ENCODE peak calls at places on chromosomes 12 and 14, in seven cellular contexts. C, T, Q, G, R, B and D are unnamed samples.

GRCh38 chr12:22981711-22982110 is 356.7 kb downstream of the ETNK1 start:
- DNase-seq in C (no peak), T (peak; percentile 13), Q (no peak), G (peak; percentile 51), R (no peak), B (peak; percentile 5), D (peak; percentile 38)

GRCh38 chr12:1796515-1797010 is 23.8 kb upstream of the LRTM2 start:
- DNase-seq in C (no peak), T (no peak), Q (peak; percentile 51), G (peak; percentile 50), R (peak; percentile 61), B (no peak), D (no peak)

GRCh38 chr12:1309610-1310009 is 284.8 kb downstream of the FBXL14 start:
- DNase-seq in C (no peak), T (no peak), Q (no peak), G (no peak), R (no peak), B (no peak), D (no peak)

GRCh38 chr14:106518054-106518943 is 991.9 kb downstream of the TMEM121 start:
- DNase-seq in C (no peak), T (peak; percentile 40), Q (no peak), G (no peak), R (no peak), B (no peak), D (no peak)

GRCh38 chr14:72292689-72293024 is 360.4 kb downstream of the RGS6 start:
- DNase-seq in C (no peak), T (no peak), Q (no peak), G (no peak), R (no peak), B (no peak), D (no peak)

GRCh38 chr12:53700567-53700966 is 24.7 kb upstream of the ATP5MC2 start:
- DNase-seq in C (no peak), T (no peak), Q (no peak), G (no peak), R (no peak), B (no peak), D (no peak)

GRCh38 chr14:104827173-104828055 is 26.5 kb downstream of the ZBTB42 start:
- DNase-seq in C (peak; percentile 66), T (peak; percentile 74), Q (peak; percentile 94), G (peak; percentile 96), R (peak; percentile 89), B (peak; percentile 77), D (peak; percentile 32)

GRCh38 chr12:113684053-113684907 is 212.6 kb upstream of the LHX5 start:
- DNase-seq in C (no peak), T (no peak), Q (peak; percentile 66), G (peak; percentile 11), R (no peak), B (no peak), D (peak; percentile 33)

GRCh38 chr12:14995583-14996425 is 23.0 kb downstream of the PDE6H start:
- DNase-seq in C (peak; percentile 24), T (peak; percentile 77), Q (no peak), G (peak; percentile 40), R (no peak), B (peak; percentile 76), D (peak; percentile 79)

GRCh38 chr12:82437744-82438143 is 79.4 kb downstream of the METTL25 start:
- DNase-seq in C (no peak), T (no peak), Q (no peak), G (no peak), R (no peak), B (no peak), D (no peak)

GRCh38 chr12:9869307-9870161 is at the start of gene CLEC2B:
- DNase-seq in C (no peak), T (peak; percentile 23), Q (no peak), G (no peak), R (no peak), B (peak; percentile 94), D (peak; percentile 85)

DNA sequence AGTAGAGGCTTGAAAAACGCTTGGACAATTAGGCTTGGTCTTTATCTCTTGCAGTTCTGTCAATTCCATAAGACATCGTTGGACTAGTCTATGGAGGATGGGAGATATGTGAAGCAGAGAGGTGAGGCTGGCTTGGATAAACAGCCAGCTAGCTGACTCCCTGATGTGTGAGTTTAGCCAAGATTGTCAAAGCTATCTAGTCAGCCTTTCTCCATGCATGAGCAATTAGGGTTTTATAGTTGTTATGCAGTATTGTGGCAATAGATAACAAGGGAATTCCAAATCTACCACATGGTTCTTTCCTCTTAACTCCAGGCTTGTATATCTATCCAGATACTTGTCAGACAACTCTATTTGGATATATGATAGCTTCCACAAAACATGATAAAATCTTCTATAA is 153.6 kb upstream of the NRXN3 start:
- DNase-seq in C (no peak), T (no peak), Q (no peak), G (no peak), R (no peak), B (no peak), D (no peak)
- H4K8ac ChIP-seq in C (no peak overlapping the region), T (no peak overlapping the region), Q (no peak overlapping the region), G (no peak overlapping the region), R (no peak overlapping the region), B (no peak overlapping the region), D (no peak overlapping the region)

DNA sequence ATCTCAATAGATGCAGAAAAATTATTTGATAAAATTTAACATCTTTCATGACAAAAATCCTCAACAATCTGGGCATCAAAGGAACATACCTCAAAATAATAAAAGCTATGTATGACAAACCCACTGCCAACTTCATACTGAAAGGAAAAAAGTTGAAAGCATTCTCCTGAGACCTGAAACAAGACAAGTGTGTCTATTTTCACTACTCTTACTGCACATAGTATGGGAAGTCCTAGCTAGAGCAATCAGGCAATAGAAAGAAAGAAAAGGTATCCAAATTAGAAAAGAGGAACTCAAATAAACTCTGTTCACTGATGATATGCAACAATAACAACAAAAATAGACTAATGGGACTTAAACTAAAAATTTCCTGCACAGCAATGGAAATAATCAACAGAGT is 90.1 kb downstream of the SLCO1B1 start:
- DNase-seq in C (no peak), T (no peak), Q (no peak), G (no peak), R (no peak), B (no peak), D (no peak)
- H4K8ac ChIP-seq in C (no peak overlapping the region), T (no peak overlapping the region), Q (no peak overlapping the region), G (no peak overlapping the region), R (no peak overlapping the region), B (no peak overlapping the region), D (no peak overlapping the region)

GRCh38 chr14:60563113-60563512 is 54.2 kb downstream of the SIX6 start:
- DNase-seq in C (no peak), T (no peak), Q (no peak), G (no peak), R (no peak), B (no peak), D (peak; percentile 74)
- H4K8ac ChIP-seq in C (no peak overlapping the region), T (no peak overlapping the region), Q (no peak overlapping the region), G (no peak overlapping the region), R (no peak overlapping the region), B (no peak overlapping the region), D (no peak overlapping the region)

GRCh38 chr12:58249610-58250009 is 308.2 kb downstream of the ATP23 start:
- DNase-seq in C (no peak), T (no peak), Q (no peak), G (peak; percentile 70), R (no peak), B (no peak), D (no peak)
- H4K8ac ChIP-seq in C (no peak overlapping the region), T (no peak overlapping the region), Q (no peak overlapping the region), G (no peak overlapping the region), R (no peak overlapping the region), B (no peak overlapping the region), D (no peak overlapping the region)

DNA sequence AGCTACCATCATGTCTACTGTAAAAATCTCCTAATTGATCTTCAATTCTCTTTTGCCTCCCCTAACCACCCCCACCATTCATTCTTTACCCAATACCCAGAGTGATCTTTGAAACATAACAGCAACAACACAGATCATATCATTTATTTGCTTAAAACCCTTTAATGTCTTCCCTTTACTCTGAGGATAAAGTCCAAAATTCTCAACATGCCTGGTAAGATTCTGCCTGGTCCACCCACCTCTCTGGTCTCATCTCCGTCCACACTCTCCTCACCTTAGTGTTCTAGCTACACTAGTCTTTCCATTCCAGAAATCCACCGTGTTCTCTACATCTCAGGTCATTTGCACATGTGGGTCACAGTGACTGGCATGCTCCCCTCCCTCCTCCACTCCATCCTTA is 27.7 kb downstream of the SLC38A4 start:
- DNase-seq in C (no peak), T (no peak), Q (no peak), G (no peak), R (no peak), B (no peak), D (no peak)
- H4K8ac ChIP-seq in C (no peak overlapping the region), T (no peak overlapping the region), Q (no peak overlapping the region), G (no peak overlapping the region), R (no peak overlapping the region), B (no peak overlapping the region), D (no peak overlapping the region)

GRCh38 chr12:49883065-49883464 is 20.6 kb downstream of the FAIM2 start:
- DNase-seq in C (no peak), T (no peak), Q (no peak), G (peak; percentile 44), R (no peak), B (no peak), D (no peak)
- H4K8ac ChIP-seq in C (no peak overlapping the region), T (no peak overlapping the region), Q (no peak overlapping the region), G (no peak overlapping the region), R (no peak overlapping the region), B (peak overlapping the region; percentile 19), D (no peak overlapping the region)

GRCh38 chr14:24578558-24578957 is 2.5 kb upstream of the CTSG start:
- DNase-seq in C (no peak), T (no peak), Q (no peak), G (no peak), R (no peak), B (no peak), D (no peak)

GRCh38 chr14:24576178-24576577 is at the start of gene CTSG:
- DNase-seq in C (no peak), T (no peak), Q (no peak), G (no peak), R (no peak), B (no peak), D (no peak)

GRCh38 chr14:24574206-24574774 is 1.8 kb downstream of the CTSG start:
- DNase-seq in C (no peak), T (no peak), Q (no peak), G (no peak), R (no peak), B (no peak), D (no peak)

DNA sequence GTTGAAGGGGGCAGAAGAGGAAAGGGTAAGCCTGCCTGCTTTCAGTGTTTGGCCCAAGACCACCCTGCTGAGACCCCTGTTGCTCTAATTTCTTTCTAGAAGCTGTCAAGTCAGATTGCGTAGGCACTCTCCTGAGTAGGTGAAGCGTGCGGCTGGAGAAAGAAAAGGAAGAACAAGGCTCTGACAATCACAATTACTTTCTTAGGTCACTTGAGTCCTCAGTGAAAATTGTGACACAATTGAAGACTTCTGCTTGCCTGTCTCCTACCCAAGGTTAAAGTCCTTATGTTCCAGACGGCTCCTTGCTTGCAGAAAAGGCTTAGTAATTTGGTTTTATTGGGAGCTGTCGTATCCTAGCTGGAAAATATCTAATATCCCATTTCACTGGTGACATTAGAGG is 716 bp upstream of the CTSG start:
- DNase-seq in C (no peak), T (no peak), Q (no peak), G (no peak), R (no peak), B (no peak), D (no peak)
- H4K8ac ChIP-seq in C (no peak overlapping the region), T (no peak overlapping the region), Q (no peak overlapping the region), G (no peak overlapping the region), R (no peak overlapping the region), B (no peak overlapping the region), D (no peak overlapping the region)

GRCh38 chr12:48601013-48601756 is 31.3 kb upstream of the LALBA start:
- DNase-seq in C (peak; percentile 26), T (no peak), Q (peak; percentile 92), G (peak; percentile 79), R (peak; percentile 49), B (peak; percentile 36), D (peak; percentile 47)
- H4K8ac ChIP-seq in C (no peak overlapping the region), T (no peak overlapping the region), Q (no peak overlapping the region), G (no peak overlapping the region), R (no peak overlapping the region), B (no peak overlapping the region), D (no peak overlapping the region)

GRCh38 chr12:105671720-105672119 is 341.2 kb downstream of the C12orf75 start:
- DNase-seq in C (no peak), T (no peak), Q (no peak), G (no peak), R (no peak), B (no peak), D (peak; percentile 6)
- H4K8ac ChIP-seq in C (no peak overlapping the region), T (no peak overlapping the region), Q (no peak overlapping the region), G (no peak overlapping the region), R (no peak overlapping the region), B (no peak overlapping the region), D (peak overlapping the region; percentile 65)